ENCODE peak calls at places on chromosomes 13 and 19, in nine cellular contexts. One of them, this sample, is unnamed.

GRCh38 chr19:42555317-42555716 is 27.0 kb upstream of the CEACAM1 start:
- DNase-seq in left colon: no peak
- DNase-seq in tibial nerve: no peak
- DNase-seq in tibial artery: no peak
- DNase-seq in neural crest cell: no peak
- DNase-seq in fibroblast of the aortic adventitia: no peak
- DNase-seq in pancreas: no peak
- DNase-seq in stimulated activated CD8-positive, alpha-beta memory T cell treated with anti-CD3 and anti-CD28 coated beads, Interleukin-4, amount 100 ng/mL, for 24 hours: no peak
- DNase-seq in T-helper 1 cell: no peak
- DNase-seq in this sample: no peak

GRCh38 chr13:61192826-61193225 is 222.8 kb downstream of the PCDH20 start:
- DNase-seq in fibroblast of the aortic adventitia: no peak
- DNase-seq in T-helper 1 cell: no peak
- DNase-seq in neural crest cell: no peak
- DNase-seq in pancreas: no peak
- DNase-seq in tibial artery: no peak
- DNase-seq in left colon: peak
- DNase-seq in tibial nerve: no peak
- DNase-seq in stimulated activated CD8-positive, alpha-beta memory T cell treated with anti-CD3 and anti-CD28 coated beads, Interleukin-4, amount 100 ng/mL, for 24 hours: no peak
- DNase-seq in this sample: no peak

GRCh38 chr19:17777840-17778620 is 16.9 kb upstream of the B3GNT3 start:
- DNase-seq in neural crest cell: peak
- DNase-seq in T-helper 1 cell: no peak
- DNase-seq in fibroblast of the aortic adventitia: no peak
- DNase-seq in tibial artery: peak
- DNase-seq in tibial nerve: peak
- DNase-seq in stimulated activated CD8-positive, alpha-beta memory T cell treated with anti-CD3 and anti-CD28 coated beads, Interleukin-4, amount 100 ng/mL, for 24 hours: peak
- DNase-seq in pancreas: peak
- DNase-seq in left colon: peak
- DNase-seq in this sample: peak

GRCh38 chr19:5086725-5087439 is 118.0 kb downstream of the KDM4B start:
- DNase-seq in pancreas: no peak
- DNase-seq in fibroblast of the aortic adventitia: no peak
- DNase-seq in tibial artery: no peak
- DNase-seq in stimulated activated CD8-positive, alpha-beta memory T cell treated with anti-CD3 and anti-CD28 coated beads, Interleukin-4, amount 100 ng/mL, for 24 hours: no peak
- DNase-seq in tibial nerve: no peak
- DNase-seq in T-helper 1 cell: no peak
- DNase-seq in left colon: no peak
- DNase-seq in neural crest cell: no peak
- DNase-seq in this sample: no peak

GRCh38 chr19:18304194-18304495 is 18.7 kb downstream of the LSM4 start:
- DNase-seq in tibial artery: peak
- DNase-seq in stimulated activated CD8-positive, alpha-beta memory T cell treated with anti-CD3 and anti-CD28 coated beads, Interleukin-4, amount 100 ng/mL, for 24 hours: no peak
- DNase-seq in neural crest cell: no peak
- DNase-seq in tibial nerve: no peak
- DNase-seq in left colon: no peak
- DNase-seq in fibroblast of the aortic adventitia: no peak
- DNase-seq in T-helper 1 cell: no peak
- DNase-seq in pancreas: no peak
- DNase-seq in this sample: peak

GRCh38 chr13:90205081-90205480 is 1142.4 kb upstream of the MIR17HG start:
- DNase-seq in T-helper 1 cell: no peak
- DNase-seq in neural crest cell: no peak
- DNase-seq in pancreas: no peak
- DNase-seq in fibroblast of the aortic adventitia: no peak
- DNase-seq in left colon: no peak
- DNase-seq in tibial artery: no peak
- DNase-seq in tibial nerve: no peak
- DNase-seq in stimulated activated CD8-positive, alpha-beta memory T cell treated with anti-CD3 and anti-CD28 coated beads, Interleukin-4, amount 100 ng/mL, for 24 hours: no peak
- DNase-seq in this sample: no peak

GRCh38 chr19:45439569-45440258 is 16.0 kb upstream of the ERCC1 start:
- DNase-seq in T-helper 1 cell: peak
- DNase-seq in pancreas: peak
- DNase-seq in tibial artery: peak
- DNase-seq in tibial nerve: peak
- DNase-seq in stimulated activated CD8-positive, alpha-beta memory T cell treated with anti-CD3 and anti-CD28 coated beads, Interleukin-4, amount 100 ng/mL, for 24 hours: peak
- DNase-seq in left colon: peak
- DNase-seq in neural crest cell: peak
- DNase-seq in fibroblast of the aortic adventitia: peak
- DNase-seq in this sample: peak

GRCh38 chr19:38990949-38991697 is 15.6 kb upstream of the FBXO17 start:
- DNase-seq in fibroblast of the aortic adventitia: peak
- DNase-seq in pancreas: no peak
- DNase-seq in stimulated activated CD8-positive, alpha-beta memory T cell treated with anti-CD3 and anti-CD28 coated beads, Interleukin-4, amount 100 ng/mL, for 24 hours: no peak
- DNase-seq in tibial artery: peak
- DNase-seq in T-helper 1 cell: no peak
- DNase-seq in neural crest cell: no peak
- DNase-seq in tibial nerve: peak
- DNase-seq in left colon: no peak
- DNase-seq in this sample: no peak

GRCh38 chr19:13099073-13099999 is 3.3 kb downstream of the LYL1 start:
- DNase-seq in left colon: peak
- DNase-seq in fibroblast of the aortic adventitia: no peak
- DNase-seq in pancreas: no peak
- DNase-seq in T-helper 1 cell: peak
- DNase-seq in tibial artery: peak
- DNase-seq in neural crest cell: no peak
- DNase-seq in tibial nerve: peak
- DNase-seq in stimulated activated CD8-positive, alpha-beta memory T cell treated with anti-CD3 and anti-CD28 coated beads, Interleukin-4, amount 100 ng/mL, for 24 hours: peak
- DNase-seq in this sample: peak

This sample was measured in stimulated activated CD4-positive, alpha-beta T cell treated with anti-CD3 and anti-CD28 coated beads, Interleukin-15, amount 100 ng/mL, for 24 hours.